ENCODE peak calls at places on chromosomes 2 and 18, in five cellular contexts. P, M, Z, E and F are unnamed samples.

GRCh38 chr2:15159751-15160177 is 401.4 kb downstream of the NBAS start:
- DNase-seq in E (no peak), Z (no peak), M (no peak), P (no peak), F (no peak)

GRCh38 chr18:13514558-13514957 is 211.8 kb downstream of the FAM210A start:
- DNase-seq in Z (no peak), E (no peak), M (no peak), P (no peak), F (no peak)

GRCh38 chr2:16728742-16729141 is 63.1 kb upstream of the CYRIA start:
- DNase-seq in P (no peak), M (no peak), E (no peak), Z (no peak), F (no peak)

GRCh38 chr18:35730738-35731370 is 149.3 kb downstream of the GALNT1 start:
- DNase-seq in P (no peak), Z (peak; percentile 75), M (no peak), E (no peak), F (no peak)

GRCh38 chr18:3804336-3804735 is 354.4 kb downstream of the TGIF1 start:
- DNase-seq in P (no peak), Z (no peak), M (no peak), E (no peak), F (no peak)

GRCh38 chr2:166653185-166653813 is 159.2 kb upstream of the SCN7A start:
- DNase-seq in P (no peak), E (no peak), Z (no peak), M (no peak), F (no peak)

GRCh38 chr18:22250591-22250996 is 81.2 kb downstream of the GATA6 start:
- DNase-seq in P (no peak), Z (no peak), E (peak; percentile 71), M (no peak), F (no peak)

GRCh38 chr2:22995576-22995975 is 389.4 kb upstream of the KLHL29 start:
- DNase-seq in P (no peak), M (no peak), E (no peak), Z (no peak), F (no peak)

GRCh38 chr2:165950438-165950837 is 3.1 kb downstream of the TTC21B start:
- DNase-seq in E (no peak), M (no peak), P (no peak), Z (no peak), F (no peak)

GRCh38 chr2:128490321-128490720 is 171.7 kb upstream of the HS6ST1 start:
- DNase-seq in E (no peak), M (no peak), P (no peak), Z (no peak), F (no peak)

GRCh38 chr2:176122633-176123482 is at the start of gene HOXD9:
- DNase-seq in M (peak; percentile 72), P (no peak), E (no peak), Z (peak; percentile 82), F (peak; percentile 76)

GRCh38 chr2:24833821-24834732 is 40.9 kb downstream of the CENPO start:
- DNase-seq in P (no peak), Z (no peak), E (no peak), M (no peak), F (no peak)

GRCh38 chr2:100819365-100820345 is at the start of gene NPAS2:
- DNase-seq in E (peak; percentile 30), P (no peak), Z (peak; percentile 35), M (peak; percentile 43), F (peak; percentile 56)

GRCh38 chr2:38528008-38528442 is 74.7 kb downstream of the HNRNPLL start:
- DNase-seq in E (no peak), Z (peak; percentile 63), M (peak; percentile 38), P (no peak), F (peak; percentile 56)

GRCh38 chr2:29130295-29130694 is 15.1 kb downstream of the CLIP4 start:
- DNase-seq in P (no peak), M (no peak), E (no peak), Z (no peak), F (peak; percentile 53)

GRCh38 chr18:58454406-58455061 is 174.4 kb downstream of the ALPK2 start:
- DNase-seq in M (no peak), E (no peak), Z (no peak), P (no peak), F (no peak)

GRCh38 chr2:72138011-72138881 is 9.4 kb downstream of the CYP26B1 start:
- DNase-seq in P (no peak), M (no peak), Z (peak; percentile 16), E (no peak), F (no peak)

GRCh38 chr18:67217551-67218166 is 298.9 kb downstream of the DSEL start:
- DNase-seq in E (no peak), Z (peak; percentile 39), P (peak; percentile 69), M (no peak), F (peak; percentile 51)

GRCh38 chr2:32716598-32716997 is 88.7 kb downstream of the TTC27 start:
- DNase-seq in P (no peak), E (no peak), Z (no peak), M (no peak), F (no peak)
- H3K4me1 ChIP-seq in P (peaks cover 49% of the 10 kb centered on the region), E (peaks cover 3% of the 10 kb centered on the region), Z (peaks cover 8% of the 10 kb centered on the region), M (peaks cover 30% of the 10 kb centered on the region), F (no peaks in the 10 kb centered on the region)

DNA sequence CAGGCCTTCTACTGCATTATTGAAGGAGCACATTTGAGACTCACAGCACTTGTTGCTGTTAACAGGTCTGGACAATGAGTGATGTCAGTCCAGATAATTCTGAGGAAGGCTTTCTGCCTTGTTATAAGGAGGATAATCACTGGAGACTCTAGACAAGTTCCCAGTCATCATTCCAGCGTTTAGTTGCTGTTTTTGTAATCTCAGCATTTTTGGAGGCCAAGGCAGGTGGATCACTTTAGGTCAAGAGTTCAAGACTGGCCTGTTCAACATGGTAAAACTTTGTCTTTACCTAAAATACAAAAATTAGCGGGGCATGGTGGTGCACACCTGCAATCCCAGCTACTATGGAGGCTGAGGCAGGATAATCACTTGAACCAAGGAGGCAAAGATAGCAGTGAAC is 39.6 kb upstream of the TRIM43B start:
- DNase-seq in Z (no peak), E (no peak), M (no peak), P (no peak), F (no peak)
- H3K4me3 ChIP-seq in Z (no peak overlapping the region), E (no peak overlapping the region), M (no peak overlapping the region), P (no peak overlapping the region), F (no peak overlapping the region)

DNA sequence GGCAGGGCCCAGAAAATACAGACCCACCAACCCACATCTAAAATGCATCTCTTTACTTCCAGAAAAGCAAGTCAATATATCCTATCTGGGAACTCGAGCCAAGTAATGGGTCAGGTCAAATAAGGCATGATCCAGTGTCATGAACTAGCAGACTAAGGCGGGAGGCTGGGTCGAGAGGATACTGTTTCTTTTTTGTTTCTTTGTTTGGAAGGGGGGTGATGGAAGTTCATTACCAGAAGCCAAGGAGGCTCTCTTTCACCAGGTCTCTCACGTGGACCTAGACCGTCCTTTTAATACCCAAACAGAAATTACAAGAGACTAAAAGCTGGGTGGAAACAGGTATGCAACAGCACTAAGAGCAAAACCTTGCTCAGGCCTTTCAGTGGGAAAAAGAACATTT is 108.3 kb downstream of the HDAC4 start:
- DNase-seq in P (no peak), E (no peak), Z (no peak), M (no peak), F (no peak)
- H3K4me1 ChIP-seq in P (peaks cover 88% of the 10 kb centered on the region), E (no peaks in the 10 kb centered on the region), Z (peaks cover 29% of the 10 kb centered on the region), M (peaks cover 92% of the 10 kb centered on the region), F (peaks cover 39% of the 10 kb centered on the region)

GRCh38 chr18:34598136-34598635 is 111.9 kb upstream of the DTNA start:
- DNase-seq in E (no peak), M (no peak), Z (no peak), P (no peak), F (no peak)
- H3K4me3 ChIP-seq in E (no peak overlapping the region), M (no peak overlapping the region), Z (no peak overlapping the region), P (no peak overlapping the region), F (no peak overlapping the region)

DNA sequence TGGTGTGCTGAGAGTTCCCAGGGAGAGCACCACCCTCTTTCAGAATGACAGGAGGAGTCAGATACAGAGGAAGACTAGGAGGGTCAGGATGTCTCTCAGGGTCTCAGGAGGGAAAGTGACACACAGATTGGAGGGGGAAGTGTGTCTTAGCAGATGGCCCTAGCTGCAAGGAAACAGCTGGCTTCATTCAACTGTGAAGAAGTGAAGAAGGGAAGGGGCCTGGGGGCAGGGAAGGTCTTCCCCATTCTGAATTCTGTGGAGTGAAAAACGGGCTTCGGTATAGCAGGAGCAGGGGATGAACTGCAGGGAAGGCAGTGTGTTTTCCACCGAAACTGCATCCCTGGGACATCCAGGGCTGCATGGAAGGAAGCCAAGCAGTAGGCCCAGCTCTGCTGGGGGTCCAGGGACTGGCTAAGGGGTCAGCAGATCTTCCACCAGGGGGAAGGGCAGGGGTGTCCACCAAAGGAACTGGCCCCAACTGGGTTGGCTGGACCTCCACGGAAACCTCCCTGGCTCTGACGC is 90.0 kb upstream of the OTOS start:
- DNase-seq in P (no peak), E (peak; percentile 14), M (no peak), Z (peak; percentile 18), F (no peak)
- H3K4me1 ChIP-seq in P (peaks cover 18% of the 10 kb centered on the region), E (peaks cover 3% of the 10 kb centered on the region), M (peaks cover 8% of the 10 kb centered on the region), Z (peaks cover 13% of the 10 kb centered on the region), F (peaks cover 3% of the 10 kb centered on the region)

DNA sequence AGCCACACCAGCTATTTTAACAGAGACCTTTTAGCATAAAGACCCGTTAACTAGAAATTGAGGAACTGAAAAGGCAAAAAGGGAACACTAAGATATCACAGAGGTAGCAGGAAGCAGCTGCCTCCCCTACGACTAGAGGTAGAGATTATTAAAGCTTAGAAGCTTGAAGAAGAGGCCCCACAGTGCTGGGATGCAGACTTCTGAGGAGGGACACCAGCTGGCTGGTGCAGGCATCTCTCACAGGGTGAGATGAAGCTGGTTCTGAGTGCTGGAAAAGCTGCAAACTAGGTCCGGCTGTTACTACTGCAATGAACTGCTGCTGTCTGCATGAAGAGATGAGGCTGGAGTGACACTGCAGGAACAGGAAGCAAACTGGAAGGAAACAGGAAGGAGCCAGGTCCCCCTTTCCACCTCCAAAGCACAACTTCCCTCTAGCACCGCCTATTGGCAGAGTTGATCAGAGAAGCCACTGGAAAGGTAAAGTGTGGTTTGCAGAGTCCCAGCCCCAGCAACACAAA is 61.2 kb upstream of the MRPS9 start:
- DNase-seq in Z (no peak), M (no peak), P (no peak), E (no peak), F (no peak)
- H3K4me3 ChIP-seq in Z (no peak overlapping the region), M (no peak overlapping the region), P (no peak overlapping the region), E (no peak overlapping the region), F (no peak overlapping the region)